ENCODE peak calls at places on chromosomes 3 and 15, in nine cellular contexts. J is GM23338, M is mammary epithelial cell, N is WTC11, L is GM13976, Q is NB4, O is lung, G is AG10803, A is heart left ventricle. B is an unnamed sample.

GRCh38 chr3:11610044-11610671 is 33.6 kb downstream of the VGLL4 start:
- DNase-seq in G (no peak), N (no peak), J (no peak), O (no peak), M (peak; percentile 67), L (no peak), A (no peak), Q (no peak), B (no peak)

GRCh38 chr3:57015350-57015729 is 45.1 kb upstream of the SPATA12 start:
- DNase-seq in A (no peak), L (no peak), G (no peak), M (no peak), J (no peak), Q (no peak), N (no peak), O (no peak), B (no peak)

GRCh38 chr3:184513276-184514150 is 48.1 kb upstream of the EPHB3 start:
- DNase-seq in L (peak; percentile 94), G (peak; percentile 67), M (peak; percentile 63), J (peak; percentile 96), Q (peak; percentile 76), O (peak; percentile 88), A (peak; percentile 90), N (peak; percentile 95), B (peak; percentile 89)

GRCh38 chr3:54168451-54168850 is 46.1 kb downstream of the CACNA2D3 start:
- DNase-seq in G (no peak), L (no peak), J (peak; percentile 28), Q (no peak), O (no peak), N (peak; percentile 28), M (no peak), A (no peak), B (no peak)

GRCh38 chr3:190217081-190217480 is 96.4 kb upstream of the P3H2 start:
- DNase-seq in M (peak; percentile 72), A (no peak), J (no peak), Q (peak; percentile 47), L (no peak), G (peak; percentile 42), N (no peak), O (no peak), B (no peak)

GRCh38 chr15:35757790-35758189 is 211.8 kb upstream of the DPH6 start:
- DNase-seq in Q (no peak), G (no peak), N (no peak), J (no peak), O (no peak), M (no peak), A (no peak), L (no peak), B (no peak)

GRCh38 chr15:35994861-35995260 is 448.9 kb upstream of the DPH6 start:
- DNase-seq in M (no peak), L (no peak), N (no peak), G (no peak), O (no peak), A (no peak), Q (no peak), J (no peak), B (no peak)

GRCh38 chr3:72444642-72445223 is 403.5 kb downstream of the SHQ1 start:
- DNase-seq in N (no peak), M (peak; percentile 20), G (no peak), O (no peak), Q (peak; percentile 34), A (no peak), J (no peak), L (no peak), B (peak; percentile 27)

GRCh38 chr15:101206173-101206572 is 45.7 kb downstream of the CHSY1 start:
- DNase-seq in G (peak; percentile 58), L (no peak), J (no peak), A (no peak), N (no peak), M (no peak), O (no peak), Q (peak; percentile 65), B (no peak)

DNA sequence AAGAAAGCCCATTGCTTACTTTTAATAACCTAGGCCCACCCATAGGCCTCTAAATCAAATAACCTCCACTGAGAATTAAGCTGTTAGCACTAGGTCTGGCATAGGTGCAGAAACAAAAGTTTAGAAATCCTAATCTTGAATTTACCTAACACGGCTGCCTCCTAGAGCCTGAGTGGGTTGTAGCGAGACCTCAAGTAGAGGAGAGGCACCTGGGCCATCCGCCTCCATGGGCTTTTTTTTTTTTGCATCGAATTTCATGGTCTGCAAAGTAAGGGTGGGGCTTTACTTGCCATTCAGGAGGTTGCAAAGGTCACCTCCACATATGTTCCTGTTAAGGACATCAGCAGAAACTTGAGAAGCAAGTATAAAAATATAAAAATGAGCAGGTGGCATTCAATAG is 6.6 kb upstream of the TPM1 start:
- DNase-seq in J (peak; percentile 53), Q (no peak), N (no peak), L (no peak), G (no peak), O (no peak), A (no peak), M (no peak), B (no peak)
- TF ChIP-seq CTCF in J (peak; percentile 47), Q (no peak), N (no peak), L (no peak), G (no peak), O (no peak), A (no peak), M (no peak), B (no peak)

GRCh38 chr3:157495846-157496245 is 7.4 kb downstream of the VEPH1 start:
- DNase-seq in J (no peak), L (no peak), O (no peak), G (no peak), A (no peak), M (no peak), Q (no peak), N (no peak), B (no peak)

GRCh38 chr3:157500232-157500631 is 3.0 kb downstream of the VEPH1 start:
- DNase-seq in Q (no peak), L (no peak), N (no peak), O (no peak), A (no peak), G (no peak), M (no peak), J (no peak), B (no peak)

GRCh38 chr3:157498374-157498773 is 4.8 kb downstream of the VEPH1 start:
- DNase-seq in O (no peak), G (peak; percentile 43), M (no peak), N (no peak), J (no peak), Q (no peak), L (no peak), A (no peak), B (no peak)

GRCh38 chr3:157501863-157502262 is 1.4 kb downstream of the VEPH1 start:
- DNase-seq in O (no peak), M (no peak), A (no peak), J (peak; percentile 76), Q (no peak), G (no peak), L (no peak), N (peak; percentile 17), B (no peak)

GRCh38 chr3:157499342-157499963 is 3.8 kb downstream of the VEPH1 start:
- DNase-seq in N (peak; percentile 91), Q (no peak), M (peak; percentile 62), A (no peak), J (peak; percentile 96), O (peak; percentile 86), G (no peak), L (no peak), B (no peak)
- TF ChIP-seq CTCF in N (no peak), Q (no peak), M (no peak), A (no peak), J (no peak), O (no peak), G (peak; percentile 3), L (no peak), B (no peak)

DNA sequence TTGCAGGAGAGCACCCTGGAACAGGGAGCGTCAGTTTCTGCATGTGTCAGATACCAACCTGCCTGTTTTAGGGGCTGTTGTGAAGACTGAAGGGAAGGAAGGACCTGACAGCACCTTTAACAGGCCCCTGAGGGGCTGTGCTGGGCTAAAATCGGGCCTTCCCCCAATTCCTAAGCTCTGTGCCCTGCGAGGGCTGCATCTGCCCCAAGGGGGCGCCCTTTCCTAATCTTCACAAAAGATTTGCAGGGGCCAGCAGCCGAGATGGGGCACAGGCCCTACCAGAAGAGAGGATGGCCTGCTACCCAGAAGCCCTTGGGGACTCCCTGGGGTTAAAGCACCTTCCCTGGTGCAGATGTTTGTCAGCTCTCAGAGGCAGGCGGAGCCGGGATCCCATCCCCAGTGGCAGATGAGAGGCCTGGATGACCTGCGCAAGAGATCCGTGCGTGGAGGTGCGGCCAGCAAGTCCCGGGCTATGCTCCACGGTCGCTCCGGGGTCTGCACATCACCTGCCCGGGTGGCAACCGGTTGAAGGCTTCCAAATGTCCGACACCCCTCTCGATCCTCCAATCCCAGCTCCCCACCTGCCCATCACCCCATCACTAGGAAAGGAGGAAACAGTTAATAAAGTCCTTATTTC is 53.6 kb downstream of the RHCG start:
- DNase-seq in A (no peak), Q (peak; percentile 73), M (no peak), O (no peak), G (peak; percentile 14), J (peak; percentile 94), N (peak; percentile 94), L (peak; percentile 88), B (peak; percentile 86)
- TF ChIP-seq CTCF in A (peak; percentile 20), Q (peak; percentile 94), M (peak; percentile 74), O (no peak), G (peak; percentile 54), J (peak; percentile 88), N (peak; percentile 91), L (peak; percentile 6), B (peak; percentile 75)

GRCh38 chr3:64152100-64152499 is 73.2 kb downstream of the PRICKLE2 start:
- DNase-seq in J (no peak), L (no peak), G (peak; percentile 82), Q (no peak), O (peak; percentile 47), M (peak; percentile 72), N (no peak), A (no peak), B (no peak)
- TF ChIP-seq CTCF in J (no peak), L (no peak), G (no peak), Q (no peak), O (no peak), M (no peak), N (no peak), A (no peak), B (no peak)

GRCh38 chr3:129106320-129106719 is 15.3 kb downstream of the RAB43 start:
- DNase-seq in Q (no peak), J (no peak), A (no peak), G (no peak), L (no peak), N (peak; percentile 25), M (no peak), O (no peak), B (no peak)
- TF ChIP-seq CTCF in Q (no peak), J (peak; percentile 41), A (no peak), G (no peak), L (no peak), N (no peak), M (no peak), O (no peak), B (no peak)

GRCh38 chr15:57486807-57487206 is 104.9 kb upstream of the MYZAP start:
- DNase-seq in O (no peak), Q (no peak), A (no peak), J (no peak), M (no peak), G (no peak), N (no peak), L (no peak), B (no peak)
- TF ChIP-seq CTCF in O (no peak), Q (no peak), A (no peak), J (no peak), M (no peak), G (no peak), N (no peak), L (no peak), B (no peak)